ENCODE peak calls at places on chromosomes 11 and 22, in eight cellular contexts. M, P, B, Q, V, Z, R and H are unnamed samples.

GRCh38 chr11:74806267-74806666 is 57.6 kb downstream of the RNF169 start:
- DNase-seq in Z (no peak), P (no peak), V (no peak), R (no peak), B (no peak), Q (no peak), M (no peak), H (no peak)

GRCh38 chr11:106076421-106076922 is 675 bp downstream of the KBTBD3 start:
- DNase-seq in M (peak; percentile 61), B (no peak), P (peak; percentile 9), R (peak; percentile 55), V (no peak), Q (no peak), Z (no peak), H (no peak)

GRCh38 chr22:29689872-29690213 is 30.0 kb upstream of the CABP7 start:
- DNase-seq in Z (peak; percentile 67), B (peak; percentile 46), P (peak; percentile 50), V (peak; percentile 38), M (no peak), Q (peak; percentile 78), R (peak; percentile 69), H (no peak)

GRCh38 chr11:114571712-114572111 is 12.0 kb upstream of the NXPE1 start:
- DNase-seq in Z (no peak), P (no peak), V (no peak), Q (no peak), B (no peak), R (no peak), M (no peak), H (no peak)

GRCh38 chr11:77654770-77655434 is 17.3 kb upstream of the CLNS1A start:
- DNase-seq in B (no peak), M (no peak), P (no peak), R (no peak), V (no peak), Q (no peak), Z (no peak), H (no peak)

GRCh38 chr22:43009444-43009843 is 5.5 kb downstream of the PACSIN2 start:
- DNase-seq in P (no peak), Z (no peak), M (no peak), R (no peak), B (no peak), Q (no peak), V (no peak), H (no peak)

GRCh38 chr11:43943931-43944751 is 1.7 kb downstream of the C11orf96 start:
- DNase-seq in R (peak; percentile 46), P (no peak), Q (no peak), Z (no peak), B (no peak), V (no peak), M (peak; percentile 74), H (no peak)

GRCh38 chr22:43919106-43919965 is 4.3 kb upstream of the PNPLA3 start:
- DNase-seq in Q (peak; percentile 25), P (no peak), Z (no peak), R (no peak), M (no peak), B (no peak), V (no peak), H (no peak)

GRCh38 chr11:56700242-56700918 is 1.5 kb downstream of the OR9G1 start:
- DNase-seq in V (no peak), Q (no peak), P (no peak), R (no peak), M (no peak), Z (no peak), B (no peak), H (no peak)

GRCh38 chr11:74169736-74170458 is 905 bp downstream of the C2CD3 start:
- DNase-seq in V (no peak), Q (no peak), M (no peak), B (no peak), R (no peak), P (no peak), Z (no peak), H (no peak)

GRCh38 chr11:82826526-82826925 is 73.7 kb downstream of the PRCP start:
- DNase-seq in Q (no peak), R (no peak), M (no peak), B (no peak), V (no peak), Z (no peak), P (no peak), H (no peak)

GRCh38 chr11:36109850-36110606 is 166.2 kb downstream of the LDLRAD3 start:
- DNase-seq in Z (no peak), Q (no peak), V (no peak), P (no peak), M (no peak), B (no peak), R (no peak), H (no peak)

GRCh38 chr11:109085708-109086373 is 336.1 kb upstream of the C11orf87 start:
- DNase-seq in Z (no peak), P (no peak), M (no peak), Q (no peak), V (no peak), B (peak; percentile 28), R (no peak), H (no peak)

GRCh38 chr22:38925571-38926041 is 31.8 kb upstream of the APOBEC3A start:
- DNase-seq in Q (no peak), M (no peak), R (no peak), P (no peak), B (no peak), Z (no peak), V (no peak), H (no peak)

GRCh38 chr11:41660585-41660984 is 201.1 kb upstream of the LRRC4C start:
- DNase-seq in B (no peak), Q (no peak), Z (no peak), V (no peak), M (no peak), P (no peak), R (no peak), H (no peak)

GRCh38 chr22:44871782-44872181 is 119.4 kb downstream of the ARHGAP8 start:
- DNase-seq in B (no peak), V (no peak), M (no peak), R (no peak), Q (no peak), P (no peak), Z (no peak), H (no peak)

GRCh38 chr11:47923667-47924066 is 56.7 kb upstream of the PTPRJ start:
- DNase-seq in R (no peak), P (peak; percentile 48), B (peak; percentile 40), V (no peak), Q (peak; percentile 52), Z (peak; percentile 45), M (peak; percentile 76), H (no peak)

GRCh38 chr11:45761659-45762058 is 43.3 kb upstream of the SLC35C1 start:
- DNase-seq in V (no peak), Q (no peak), B (no peak), M (no peak), R (no peak), P (no peak), Z (no peak), H (no peak)

GRCh38 chr11:130908770-130909625 is 7.3 kb downstream of the SNX19 start:
- DNase-seq in R (no peak), Z (no peak), V (no peak), M (no peak), B (no peak), P (no peak), Q (no peak), H (no peak)

GRCh38 chr11:119671048-119671447 is 58.0 kb downstream of the NECTIN1 start:
- DNase-seq in P (peak; percentile 56), B (peak; percentile 89), Z (peak; percentile 58), R (peak; percentile 70), Q (peak; percentile 31), M (peak; percentile 93), V (no peak), H (no peak)

GRCh38 chr11:17607083-17607429 is 60.0 kb downstream of the OTOG start:
- DNase-seq in M (no peak), Q (no peak), P (no peak), V (no peak), R (no peak), B (no peak), Z (peak; percentile 11), H (no peak)

DNA sequence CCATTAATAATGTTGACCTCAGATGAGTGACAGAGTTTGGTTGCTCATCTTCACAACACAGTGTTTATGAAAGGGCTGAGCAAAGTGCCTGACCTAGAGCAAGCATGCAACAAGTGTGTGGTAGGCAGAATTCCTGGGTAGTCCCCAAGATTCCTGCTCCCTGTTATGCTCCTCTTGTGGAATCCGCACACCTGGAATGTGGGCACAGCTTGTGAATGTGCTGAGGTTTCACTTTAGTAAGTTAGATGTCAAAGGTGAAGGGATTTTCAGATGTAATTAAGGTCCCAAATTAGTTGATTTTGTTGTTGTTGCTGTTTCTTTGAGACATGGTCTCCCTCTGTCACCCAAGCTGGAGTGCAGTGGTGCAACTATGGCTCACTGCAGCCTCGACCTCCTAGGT is 20.7 kb upstream of the SPON1 start:
- DNase-seq in P (no peak), R (no peak), Q (no peak), Z (no peak), B (no peak), V (no peak), M (no peak), H (no peak)
- TF ChIP-seq CTCF in P (no peak), R (no peak), Q (no peak), Z (no peak), B (no peak), V (no peak), M (no peak), H (no peak)

GRCh38 chr22:49518436-49518970 is 309.2 kb downstream of the BRD1 start:
- DNase-seq in P (no peak), Q (no peak), M (no peak), V (no peak), Z (no peak), B (no peak), R (no peak), H (no peak)
- H3K9me3 ChIP-seq in P (peaks cover 25% of the 10 kb centered on the region), Q (no peaks in the 10 kb centered on the region), M (no peaks in the 10 kb centered on the region), V (no peaks in the 10 kb centered on the region), Z (no peaks in the 10 kb centered on the region), B (peaks cover 13% of the 10 kb centered on the region), R (no peaks in the 10 kb centered on the region), H (no peaks in the 10 kb centered on the region)

GRCh38 chr11:3126901-3127691 is 38.0 kb downstream of the OSBPL5 start:
- DNase-seq in V (no peak), M (peak; percentile 73), R (no peak), Q (no peak), B (peak; percentile 25), Z (peak; percentile 28), P (no peak), H (peak; percentile 59)
- H3K27ac ChIP-seq in V (no peak overlapping the region), M (peak overlapping the region; percentile 65), R (peak overlapping the region; percentile 68), Q (no peak overlapping the region), B (peak overlapping the region; percentile 76), Z (no peak overlapping the region), P (peak overlapping the region; percentile 77), H (peak overlapping the region; percentile 75)

GRCh38 chr11:65078786-65079342 is 5.0 kb downstream of the CDCA5 start:
- DNase-seq in Q (no peak), B (no peak), Z (no peak), M (no peak), R (no peak), V (no peak), P (no peak), H (no peak)

GRCh38 chr11:65083134-65083833 is 556 bp downstream of the CDCA5 start:
- DNase-seq in Z (no peak), B (no peak), Q (no peak), M (no peak), V (no peak), P (no peak), R (no peak), H (no peak)

GRCh38 chr11:65077466-65077865 is 6.4 kb downstream of the CDCA5 start:
- DNase-seq in M (no peak), P (no peak), B (no peak), Z (no peak), Q (no peak), R (no peak), V (no peak), H (no peak)

GRCh38 chr11:65072631-65072966 is 11.2 kb downstream of the CDCA5 start:
- DNase-seq in R (no peak), M (no peak), Q (no peak), B (no peak), P (no peak), Z (no peak), V (no peak), H (no peak)

GRCh38 chr11:65078151-65078550 is 5.7 kb downstream of the CDCA5 start:
- DNase-seq in P (no peak), V (peak; percentile 77), M (no peak), B (no peak), Q (peak; percentile 76), Z (no peak), R (peak; percentile 92), H (no peak)
- TF ChIP-seq CTCF in P (peak; percentile 31), V (peak; percentile 71), M (peak; percentile 59), B (peak; percentile 66), Q (peak; percentile 54), Z (peak; percentile 77), R (peak; percentile 79), H (peak; percentile 52)